ENCODE peak calls at places on chromosomes 13 and 19, in seven cellular contexts. P, C, Y, L, X, R and B are unnamed samples.

GRCh38 chr19:282501-282900 is 8.7 kb downstream of the PLPP2 start:
- DNase-seq in R (no peak), P (no peak), C (no peak), L (no peak), X (no peak), Y (no peak), B (no peak)

GRCh38 chr19:16506961-16507360 is 10.8 kb downstream of the C19orf44 start:
- DNase-seq in C (no peak), P (no peak), L (no peak), Y (no peak), X (no peak), R (no peak), B (no peak)

GRCh38 chr19:18849838-18850400 is 18.2 kb downstream of the UPF1 start:
- DNase-seq in L (no peak), P (no peak), X (no peak), C (no peak), Y (no peak), R (no peak), B (no peak)

GRCh38 chr13:83753912-83754624 is 128.2 kb downstream of the SLITRK1 start:
- DNase-seq in R (no peak), P (no peak), L (no peak), Y (no peak), X (peak), C (no peak), B (peak)

GRCh38 chr19:917323-918151 is at the start of gene KISS1R:
- DNase-seq in R (no peak), Y (no peak), C (no peak), P (peak), X (peak), L (no peak), B (no peak)

GRCh38 chr19:21143846-21144245 is 2.0 kb downstream of the ZNF431 start:
- DNase-seq in X (no peak), R (peak), Y (no peak), P (no peak), C (no peak), L (no peak), B (peak)

GRCh38 chr13:24842533-24843278 is 78.7 kb downstream of the RNF17 start:
- DNase-seq in C (no peak), Y (no peak), L (no peak), X (peak), R (no peak), P (peak), B (no peak)

GRCh38 chr19:3210347-3211017 is 14.0 kb upstream of the CELF5 start:
- DNase-seq in Y (peak), L (no peak), P (peak), R (peak), X (peak), C (peak), B (peak)

GRCh38 chr19:38682872-38683392 is 35.5 kb downstream of the ACTN4 start:
- DNase-seq in P (no peak), L (no peak), X (no peak), Y (no peak), R (peak), C (no peak), B (no peak)

GRCh38 chr19:34373601-34374288 is 8.7 kb downstream of the GPI start:
- DNase-seq in C (no peak), L (no peak), X (no peak), R (no peak), P (no peak), Y (no peak), B (no peak)

GRCh38 chr13:50340146-50340545 is 324.9 kb downstream of the KCNRG start:
- DNase-seq in Y (no peak), C (no peak), X (no peak), R (no peak), L (no peak), P (no peak), B (no peak)

GRCh38 chr19:6056801-6057650 is 53.3 kb downstream of the RFX2 start:
- DNase-seq in P (peak), C (no peak), Y (peak), L (peak), X (peak), R (no peak), B (peak)

GRCh38 chr13:45851171-45851889 is at the start of gene SIAH3:
- DNase-seq in L (no peak), P (no peak), C (no peak), Y (no peak), X (no peak), R (no peak), B (peak)

GRCh38 chr13:104869501-104869900 is 1666.0 kb downstream of the EFNB2 start:
- DNase-seq in Y (no peak), C (no peak), R (no peak), L (no peak), X (no peak), P (peak), B (peak)

GRCh38 chr19:42528354-42529247 is at the start of gene CEACAM1:
- DNase-seq in R (peak), C (no peak), X (peak), L (peak), Y (peak), P (no peak), B (peak)

GRCh38 chr13:57128909-57129308 is 11.8 kb upstream of the PRR20A start:
- DNase-seq in R (no peak), C (no peak), P (peak), Y (no peak), X (no peak), L (no peak), B (no peak)

GRCh38 chr19:29967623-29968022 is 25.6 kb downstream of the URI1 start:
- DNase-seq in X (no peak), C (no peak), R (no peak), P (no peak), L (no peak), Y (no peak), B (peak)

GRCh38 chr19:5578094-5578846 is 10.5 kb upstream of the TINCR start:
- DNase-seq in L (peak), P (peak), C (peak), X (peak), R (peak), Y (peak), B (peak)

GRCh38 chr13:94054159-94054558 is 425.3 kb downstream of the DCT start:
- DNase-seq in X (no peak), L (no peak), C (no peak), P (no peak), Y (no peak), R (no peak), B (no peak)

GRCh38 chr13:106246817-106247216 is 288.6 kb downstream of the EFNB2 start:
- DNase-seq in Y (no peak), L (no peak), X (no peak), R (no peak), C (no peak), P (no peak), B (no peak)

GRCh38 chr19:28793391-28794168 is 419.4 kb downstream of the UQCRFS1 start:
- DNase-seq in C (no peak), Y (no peak), R (no peak), L (no peak), X (no peak), P (no peak), B (no peak)

GRCh38 chr19:49196527-49197240 is 39.1 kb downstream of the TRPM4 start:
- DNase-seq in P (no peak), X (no peak), Y (no peak), C (no peak), L (peak), R (no peak), B (no peak)

GRCh38 chr13:41244555-41244954 is 18.8 kb downstream of the MTRF1 start:
- DNase-seq in C (no peak), P (no peak), L (no peak), R (no peak), X (peak), Y (no peak), B (peak)

GRCh38 chr13:47337781-47338507 is 441.1 kb upstream of the HTR2A start:
- DNase-seq in Y (peak), R (no peak), L (no peak), X (peak), C (no peak), P (peak), B (peak)

GRCh38 chr19:33247441-33247819 is 21.8 kb upstream of the SLC7A10 start:
- DNase-seq in C (no peak), P (no peak), L (no peak), Y (no peak), X (no peak), R (no peak), B (no peak)

GRCh38 chr13:94344126-94344863 is 135.2 kb downstream of the DCT start:
- DNase-seq in Y (no peak), X (peak), R (no peak), P (no peak), L (no peak), C (no peak), B (peak)

GRCh38 chr13:99311137-99311536 is 3.9 kb upstream of the GPR183 start:
- DNase-seq in C (no peak), R (no peak), Y (peak), X (peak), P (no peak), L (no peak), B (no peak)

GRCh38 chr19:13031917-13032623 is 36.8 kb downstream of the NFIX start:
- DNase-seq in C (no peak), Y (no peak), X (peak), R (peak), P (no peak), L (no peak), B (no peak)

GRCh38 chr19:18590273-18591272 is 2.0 kb downstream of the REX1BD start:
- DNase-seq in X (peak), P (no peak), L (no peak), Y (no peak), R (no peak), C (no peak), B (peak)

GRCh38 chr13:91133941-91134772 is 213.3 kb upstream of the MIR17HG start:
- DNase-seq in R (peak), X (peak), P (peak), Y (peak), C (no peak), L (peak), B (peak)

GRCh38 chr13:26465514-26465913 is 92.0 kb upstream of the WASF3 start:
- DNase-seq in X (no peak), R (no peak), C (no peak), L (peak), P (peak), Y (no peak), B (no peak)

GRCh38 chr13:52162279-52163101 is 3.1 kb upstream of the NEK3 start:
- DNase-seq in Y (no peak), R (peak), C (no peak), L (no peak), X (peak), P (peak), B (peak)

GRCh38 chr19:37909661-37910199 is 2.7 kb downstream of the SIPA1L3 start:
- DNase-seq in C (no peak), R (no peak), Y (no peak), P (no peak), L (no peak), X (peak), B (no peak)

GRCh38 chr13:113745059-113745458 is 14.0 kb upstream of the TMEM255B start:
- DNase-seq in R (no peak), X (no peak), P (no peak), C (no peak), L (no peak), Y (no peak), B (no peak)